ENCODE peak calls at places on chromosomes 12 and 14, in five cellular contexts. M is kidney, C is breast epithelium, B is brain microvascular endothelial cell, E is astrocyte of the spinal cord. P is an unnamed sample.
A peak's percentile ranks its signal among the peaks of the same experiment; 100 is the strongest.

GRCh38 chr12:39619316-39619659 is 315 bp downstream of the ABCD2 start:
- DNase-seq in M (no peak), E (no peak), C (no peak), B (no peak), P (peak; percentile 67)

GRCh38 chr12:62632521-62632920 is 165.9 kb downstream of the MON2 start:
- DNase-seq in C (peak; percentile 31), M (peak; percentile 88), B (no peak), E (peak; percentile 38), P (peak; percentile 27)

GRCh38 chr12:1843641-1844005 is 23.3 kb downstream of the LRTM2 start:
- DNase-seq in B (no peak), M (peak; percentile 42), E (no peak), C (no peak), P (no peak)

GRCh38 chr12:117441751-117442150 is 80.3 kb upstream of the NOS1 start:
- DNase-seq in M (no peak), B (peak; percentile 0), C (peak; percentile 19), E (peak; percentile 46), P (no peak)

GRCh38 chr14:67599698-67600561 is at the start of gene PIGH:
- DNase-seq in E (peak; percentile 87), M (peak; percentile 96), B (peak; percentile 77), C (peak; percentile 75), P (peak; percentile 95)

GRCh38 chr12:107317751-107318553 is 224.6 kb upstream of the CRY1 start:
- DNase-seq in E (peak; percentile 94), M (peak; percentile 93), C (peak; percentile 91), B (peak; percentile 86), P (peak; percentile 31)

GRCh38 chr12:65685514-65685913 is 138.8 kb upstream of the HMGA2 start:
- DNase-seq in M (no peak), B (peak; percentile 36), E (peak; percentile 44), C (no peak), P (peak; percentile 18)

GRCh38 chr12:110035534-110036104 is 12.7 kb downstream of the C12orf76 start:
- DNase-seq in M (no peak), B (no peak), C (no peak), E (no peak), P (no peak)

GRCh38 chr12:66065146-66065545 is 65.4 kb downstream of the LLPH start:
- DNase-seq in C (no peak), E (peak; percentile 59), B (no peak), M (no peak), P (no peak)

GRCh38 chr12:52279683-52280318 is 5.4 kb downstream of the KRT86 start:
- DNase-seq in B (no peak), M (no peak), E (peak; percentile 29), C (peak; percentile 22), P (no peak)

GRCh38 chr14:47596232-47596631 is 79.2 kb downstream of the MDGA2 start:
- DNase-seq in M (no peak), C (no peak), E (no peak), B (no peak), P (no peak)

GRCh38 chr12:110183386-110183785 is 59.2 kb downstream of the IFT81 start:
- DNase-seq in E (no peak), M (no peak), C (no peak), B (no peak), P (no peak)

GRCh38 chr12:75271576-75271975 is 58.5 kb downstream of the CAPS2 start:
- DNase-seq in C (no peak), E (no peak), M (no peak), B (no peak), P (no peak)

GRCh38 chr12:30975581-30975980 is 49.0 kb downstream of the TSPAN11 start:
- DNase-seq in C (no peak), M (no peak), B (no peak), E (no peak), P (no peak)

GRCh38 chr12:95613021-95613420 is 61.7 kb upstream of the USP44 start:
- DNase-seq in M (no peak), C (no peak), B (no peak), E (no peak), P (no peak)

GRCh38 chr12:6953417-6954315 is 2.5 kb downstream of the PTPN6 start:
- DNase-seq in M (peak; percentile 86), C (no peak), B (no peak), E (no peak), P (peak; percentile 96)

GRCh38 chr12:100752841-100753240 is 41.7 kb upstream of the ANO4 start:
- DNase-seq in C (no peak), M (no peak), E (peak; percentile 4), B (no peak), P (no peak)

GRCh38 chr12:29148065-29148957 is 767 bp upstream of the FAR2 start:
- DNase-seq in C (no peak), M (no peak), E (peak; percentile 22), B (peak; percentile 23), P (no peak)

GRCh38 chr12:52055781-52056711 is 4.8 kb downstream of the NR4A1 start:
- DNase-seq in M (no peak), E (no peak), B (no peak), C (no peak), P (no peak)

GRCh38 chr12:6769003-6769389 is 2.8 kb downstream of the PTMS start:
- DNase-seq in M (no peak), B (no peak), E (peak; percentile 39), C (peak; percentile 29), P (no peak)

GRCh38 chr14:25049127-25049558 is 804 bp downstream of the STXBP6 start:
- DNase-seq in C (no peak), B (no peak), M (peak; percentile 59), E (peak; percentile 11), P (no peak)

GRCh38 chr12:51371295-51371953 is 19.8 kb downstream of the GALNT6 start:
- DNase-seq in C (peak; percentile 77), M (peak; percentile 88), B (peak; percentile 95), E (peak; percentile 97), P (no peak)

GRCh38 chr12:44697489-44697888 is 178.6 kb downstream of the NELL2 start:
- DNase-seq in C (no peak), B (no peak), M (no peak), E (no peak), P (no peak)

GRCh38 chr14:104774453-104775072 is 21.0 kb downstream of the AKT1 start:
- DNase-seq in C (no peak), M (no peak), B (no peak), E (no peak), P (no peak)

GRCh38 chr14:104116544-104117340 is 21.6 kb upstream of the KIF26A start:
- DNase-seq in E (no peak), C (peak; percentile 51), B (no peak), M (peak; percentile 83), P (no peak)

GRCh38 chr12:109777544-109777943 is 55.7 kb downstream of the TRPV4 start:
- DNase-seq in M (peak; percentile 26), C (no peak), B (peak; percentile 21), E (no peak), P (peak; percentile 80)

DNA sequence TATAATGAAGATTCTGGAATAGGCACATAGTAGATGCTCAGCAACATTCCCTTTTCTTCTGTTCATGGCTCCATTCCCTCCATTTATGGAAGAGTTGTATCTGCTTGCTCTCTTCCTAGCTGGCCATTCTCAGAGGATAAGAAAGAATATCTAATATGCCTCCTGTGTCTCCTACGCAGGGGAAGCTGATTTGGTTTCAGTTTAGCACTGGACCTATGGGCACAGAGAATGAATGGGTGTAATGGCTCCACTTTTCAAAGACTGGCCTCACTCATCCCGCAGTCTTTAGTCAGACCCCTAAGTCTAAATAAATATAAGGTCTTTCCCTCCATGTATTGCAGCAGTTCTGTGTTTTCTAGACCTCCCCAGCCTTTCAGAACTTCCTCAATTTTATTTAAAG is 2.0 kb downstream of the PKP2 start:
- DNase-seq in M (no peak), B (no peak), C (no peak), E (no peak), P (no peak)
- H3K4me3 ChIP-seq in M (no peak overlapping the region), B (no peak overlapping the region), C (no peak overlapping the region), E (no peak overlapping the region), P (no peak overlapping the region)

DNA sequence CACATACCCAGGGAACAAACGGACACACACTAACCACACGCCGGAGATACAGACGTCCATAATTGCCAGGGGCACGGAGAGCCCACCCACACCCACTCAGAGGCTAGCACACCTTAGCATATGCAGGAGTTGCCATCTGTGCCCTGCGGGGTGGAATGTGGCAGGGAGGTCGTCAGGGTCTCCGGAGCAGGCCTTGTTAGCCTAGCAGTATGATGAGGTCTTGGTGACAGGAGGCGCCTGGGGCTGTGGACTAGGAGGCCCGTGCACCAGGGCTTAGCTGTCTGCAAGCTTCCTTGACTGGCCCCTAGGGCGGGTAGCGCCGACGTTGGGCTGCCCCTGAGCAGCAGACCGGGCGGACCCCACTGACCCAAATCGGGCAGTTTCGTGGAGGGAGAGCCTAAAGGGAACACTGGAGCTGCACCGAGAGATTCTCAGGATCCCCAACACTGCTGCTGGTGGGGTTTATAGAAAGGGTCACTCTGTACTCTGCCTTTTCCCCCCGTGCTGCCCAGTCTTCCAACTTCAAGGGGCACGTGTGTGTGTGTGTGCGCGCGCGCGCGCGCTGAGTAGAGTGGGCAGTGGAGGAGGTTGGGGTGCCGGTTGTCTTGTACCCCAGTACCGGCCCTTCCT is 9.9 kb downstream of the STAC3 start:
- DNase-seq in E (no peak), C (no peak), M (no peak), B (no peak), P (no peak)
- TF ChIP-seq CTCF in E (no peak), C (no peak), M (no peak), B (no peak), P (peak; percentile 0)

DNA sequence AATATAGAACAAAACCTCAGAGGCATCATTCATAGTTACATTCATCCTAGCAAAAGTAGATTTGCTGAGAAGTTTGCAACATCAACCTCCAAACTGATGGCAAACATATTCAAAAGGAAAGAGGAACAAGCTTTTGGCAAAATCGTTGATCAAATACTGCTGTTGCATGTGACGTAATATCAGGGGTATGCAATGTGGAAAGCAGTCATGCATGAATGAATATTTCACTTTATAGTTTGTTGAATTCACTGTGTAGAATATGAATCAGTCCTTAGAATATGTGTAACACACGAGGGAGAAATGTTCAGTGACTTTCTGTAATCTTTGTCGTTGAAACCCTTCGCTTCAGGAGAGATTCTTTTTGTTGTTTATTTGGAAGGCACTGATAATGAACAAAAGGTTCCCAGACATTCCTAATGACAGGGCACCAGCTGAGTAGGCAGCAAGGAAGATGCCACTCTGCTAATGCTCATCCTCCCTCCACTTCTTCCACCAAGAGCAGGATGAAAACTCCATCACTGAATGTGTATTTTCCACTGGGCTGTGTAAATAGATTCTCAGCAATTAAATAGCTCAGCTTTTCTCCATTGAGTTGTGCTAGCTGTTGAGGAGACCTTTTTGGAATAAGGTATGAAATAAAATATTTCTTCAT is 126.1 kb downstream of the PELI2 start:
- DNase-seq in B (peak; percentile 23), C (no peak), M (no peak), E (peak; percentile 82), P (no peak)
- H3K4me3 ChIP-seq in B (no peak overlapping the region), C (no peak overlapping the region), M (no peak overlapping the region), E (no peak overlapping the region), P (no peak overlapping the region)

DNA sequence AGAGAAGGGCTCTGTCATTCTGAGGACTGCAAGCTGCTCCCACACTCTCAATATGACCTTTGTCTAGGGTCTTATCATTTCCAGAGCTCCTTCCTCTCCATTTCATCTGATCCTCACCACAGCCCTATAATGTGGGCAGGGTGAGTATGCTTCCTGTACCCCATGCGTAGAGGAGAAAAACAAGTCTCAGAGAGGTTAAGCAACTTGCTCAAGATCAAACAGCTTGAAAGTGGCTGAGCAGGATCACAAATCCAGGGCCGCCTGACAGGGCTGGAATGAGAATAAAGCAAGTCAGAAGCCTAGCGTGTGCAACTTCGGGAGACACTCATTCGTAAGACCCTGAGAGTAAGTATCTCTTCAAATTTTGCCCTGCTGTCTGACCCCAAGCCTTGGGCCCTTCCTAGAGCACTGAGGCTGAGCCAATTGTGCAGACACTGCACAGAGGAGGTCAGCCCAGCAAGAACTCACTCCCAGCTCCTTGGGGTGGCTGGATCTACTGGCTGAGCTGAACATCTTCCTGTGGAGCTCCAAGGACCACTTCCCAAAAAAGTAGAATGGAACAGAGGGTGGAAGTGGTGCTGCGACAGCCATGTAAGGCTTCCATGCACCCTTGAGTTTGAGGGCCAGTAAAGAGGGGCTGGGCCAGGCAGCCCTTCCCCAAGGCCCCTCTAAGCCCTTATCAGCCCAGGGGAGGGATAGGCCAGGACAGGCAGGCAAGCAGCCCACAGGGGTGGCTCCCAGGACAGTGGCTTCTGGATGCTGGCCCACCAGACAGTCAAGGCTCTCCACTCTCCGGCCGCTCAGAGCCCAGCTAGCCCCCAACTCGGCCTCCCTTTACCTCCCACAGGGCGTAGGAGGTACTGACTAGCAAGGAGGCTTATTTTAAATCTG is 10.5 kb downstream of the ZFP36L1 start:
- DNase-seq in M (no peak), B (no peak), C (peak; percentile 15), E (no peak), P (no peak)
- TF ChIP-seq CTCF in M (no peak), B (no peak), C (no peak), E (no peak), P (no peak)